ENCODE peak calls at places on chromosomes 5 and 9, in six cellular contexts. B is HepG2, L is HCT116, I is GM12878, W is SK-N-SH, T is A549. F is an unnamed sample.

GRCh38 chr5:137510671-137511070 is 11.5 kb upstream of the SPOCK1 start:
- DNase-seq in B (no peak), L (no peak), I (no peak), W (no peak), T (no peak), F (no peak)

GRCh38 chr5:61290815-61291214 is 41.2 kb upstream of the ZSWIM6 start:
- DNase-seq in B (peak), L (no peak), I (no peak), W (no peak), T (no peak), F (no peak)

GRCh38 chr5:89686081-89686765 is 723.3 kb downstream of the CETN3 start:
- DNase-seq in B (no peak), L (no peak), I (no peak), W (peak), T (no peak), F (no peak)

GRCh38 chr5:61029456-61030162 is 84.6 kb downstream of the NDUFAF2 start:
- DNase-seq in B (no peak), L (no peak), I (no peak), W (no peak), T (no peak), F (no peak)

GRCh38 chr5:5613261-5613990 is 190.9 kb downstream of the ICE1 start:
- DNase-seq in B (no peak), L (no peak), I (peak), W (no peak), T (no peak), F (no peak)

GRCh38 chr5:27963050-27963783 is 924.8 kb upstream of the CDH9 start:
- DNase-seq in B (peak), L (no peak), I (no peak), W (no peak), T (no peak), F (no peak)

GRCh38 chr9:75185585-75186170 is 97.4 kb downstream of the OSTF1 start:
- DNase-seq in B (peak), L (peak), I (no peak), W (no peak), T (peak), F (no peak)

GRCh38 chr5:96487859-96488258 is 54.8 kb upstream of the PCSK1 start:
- DNase-seq in B (no peak), L (no peak), I (no peak), W (no peak), T (no peak), F (no peak)

GRCh38 chr5:110478899-110479298 is 247.6 kb downstream of the TMEM232 start:
- DNase-seq in B (no peak), L (no peak), I (no peak), W (no peak), T (no peak), F (no peak)

GRCh38 chr5:74630387-74631087 is 10.0 kb downstream of the ENC1 start:
- DNase-seq in B (no peak), L (no peak), I (no peak), W (no peak), T (peak), F (no peak)

GRCh38 chr9:123176949-123177348 is 91.4 kb downstream of the STRBP start:
- DNase-seq in B (no peak), L (no peak), I (no peak), W (no peak), T (no peak), F (no peak)

GRCh38 chr5:59596586-59597348 is 296.8 kb downstream of the PDE4D start:
- DNase-seq in B (no peak), L (no peak), I (no peak), W (no peak), T (no peak), F (no peak)

GRCh38 chr5:76114192-76114795 is 31.1 kb downstream of the SV2C start:
- DNase-seq in B (no peak), L (no peak), I (no peak), W (peak), T (no peak), F (no peak)

GRCh38 chr9:14710804-14711203 is 11.7 kb downstream of the CER1 start:
- DNase-seq in B (no peak), L (no peak), I (no peak), W (no peak), T (no peak), F (no peak)

GRCh38 chr9:950139-950538 is 26.3 kb upstream of the DMRT3 start:
- DNase-seq in B (no peak), L (no peak), I (no peak), W (no peak), T (no peak), F (no peak)

GRCh38 chr5:124655211-124655880 is 91.1 kb downstream of the ZNF608 start:
- DNase-seq in B (no peak), L (no peak), I (no peak), W (no peak), T (no peak), F (no peak)

GRCh38 chr9:113548221-113549041 is 84.9 kb downstream of the RGS3 start:
- DNase-seq in B (peak), L (no peak), I (no peak), W (no peak), T (no peak), F (no peak)

GRCh38 chr9:34502471-34503335 is 20.1 kb downstream of the ENHO start:
- DNase-seq in B (peak), L (no peak), I (no peak), W (no peak), T (no peak), F (no peak)

GRCh38 chr9:119370816-119371215 is 1.6 kb upstream of the BRINP1 start:
- DNase-seq in B (peak), L (no peak), I (no peak), W (no peak), T (peak), F (no peak)

GRCh38 chr5:179797741-179798140 is 4.0 kb downstream of the LTC4S start:
- DNase-seq in B (no peak), L (no peak), I (no peak), W (no peak), T (no peak), F (no peak)

GRCh38 chr9:136020206-136020605 is 59.0 kb upstream of the UBAC1 start:
- DNase-seq in B (no peak), L (no peak), I (no peak), W (peak), T (no peak), F (no peak)

GRCh38 chr5:102755691-102756371 is 726 bp downstream of the PAM start:
- DNase-seq in B (peak), L (peak), I (peak), W (peak), T (peak), F (peak)

GRCh38 chr5:175340180-175340579 is 103.8 kb downstream of the DRD1 start:
- DNase-seq in B (no peak), L (no peak), I (no peak), W (no peak), T (no peak), F (no peak)

GRCh38 chr5:80474929-80475328 is 13.0 kb upstream of the FAM151B start:
- DNase-seq in B (peak), L (no peak), I (no peak), W (no peak), T (no peak), F (no peak)

GRCh38 chr9:91177081-91177480 is 184.6 kb downstream of the AUH start:
- DNase-seq in B (no peak), L (no peak), I (no peak), W (no peak), T (no peak), F (no peak)

GRCh38 chr9:32741706-32742105 is 41.6 kb upstream of the TMEM215 start:
- DNase-seq in B (peak), L (no peak), I (no peak), W (no peak), T (no peak), F (no peak)

GRCh38 chr9:124285903-124286291 is 28.1 kb downstream of the NEK6 start:
- DNase-seq in B (no peak), L (no peak), I (peak), W (no peak), T (no peak), F (peak)

GRCh38 chr9:74721696-74722660 is 165.7 kb downstream of the TRPM6 start:
- DNase-seq in B (peak), L (no peak), I (no peak), W (no peak), T (no peak), F (no peak)

GRCh38 chr5:43207601-43208000 is 15.6 kb downstream of the NIM1K start:
- DNase-seq in B (no peak), L (no peak), I (no peak), W (no peak), T (no peak), F (no peak)

GRCh38 chr5:135079760-135080159 is 45.7 kb upstream of the PITX1 start:
- DNase-seq in B (no peak), L (no peak), I (no peak), W (no peak), T (no peak), F (no peak)

GRCh38 chr5:141003791-141004601 is 37.7 kb downstream of the PCDHAC2 start:
- DNase-seq in B (no peak), L (peak), I (no peak), W (peak), T (peak), F (no peak)

GRCh38 chr5:62779010-62779422 is 200.4 kb downstream of the LRRC70 start:
- DNase-seq in B (peak), L (peak), I (no peak), W (peak), T (peak), F (no peak)

GRCh38 chr5:14426521-14426920 is 155.1 kb upstream of the OTULINL start:
- DNase-seq in B (no peak), L (no peak), I (no peak), W (no peak), T (no peak), F (no peak)

GRCh38 chr9:89683626-89684025 is 78.8 kb downstream of the GADD45G start:
- DNase-seq in B (no peak), L (no peak), I (no peak), W (no peak), T (no peak), F (no peak)

GRCh38 chr5:158155811-158156495 is 297.0 kb upstream of the CLINT1 start:
- DNase-seq in B (no peak), L (no peak), I (no peak), W (no peak), T (no peak), F (no peak)

GRCh38 chr5:61330341-61330878 is 1.6 kb upstream of the ZSWIM6 start:
- DNase-seq in B (peak), L (no peak), I (no peak), W (peak), T (peak), F (peak)

GRCh38 chr5:141032626-141033025 is 18.5 kb upstream of the PCDHB1 start:
- DNase-seq in B (no peak), L (no peak), I (no peak), W (no peak), T (no peak), F (no peak)

GRCh38 chr9:89442981-89443817 is 54.7 kb downstream of the SEMA4D start:
- DNase-seq in B (no peak), L (no peak), I (no peak), W (no peak), T (no peak), F (no peak)

GRCh38 chr5:51384281-51384840 is 1.1 kb downstream of the ISL1 start:
- DNase-seq in B (no peak), L (no peak), I (no peak), W (peak), T (no peak), F (no peak)

GRCh38 chr5:80820685-80821084 is 139.5 kb upstream of the RASGRF2 start:
- DNase-seq in B (no peak), L (no peak), I (no peak), W (no peak), T (no peak), F (no peak)

DNA sequence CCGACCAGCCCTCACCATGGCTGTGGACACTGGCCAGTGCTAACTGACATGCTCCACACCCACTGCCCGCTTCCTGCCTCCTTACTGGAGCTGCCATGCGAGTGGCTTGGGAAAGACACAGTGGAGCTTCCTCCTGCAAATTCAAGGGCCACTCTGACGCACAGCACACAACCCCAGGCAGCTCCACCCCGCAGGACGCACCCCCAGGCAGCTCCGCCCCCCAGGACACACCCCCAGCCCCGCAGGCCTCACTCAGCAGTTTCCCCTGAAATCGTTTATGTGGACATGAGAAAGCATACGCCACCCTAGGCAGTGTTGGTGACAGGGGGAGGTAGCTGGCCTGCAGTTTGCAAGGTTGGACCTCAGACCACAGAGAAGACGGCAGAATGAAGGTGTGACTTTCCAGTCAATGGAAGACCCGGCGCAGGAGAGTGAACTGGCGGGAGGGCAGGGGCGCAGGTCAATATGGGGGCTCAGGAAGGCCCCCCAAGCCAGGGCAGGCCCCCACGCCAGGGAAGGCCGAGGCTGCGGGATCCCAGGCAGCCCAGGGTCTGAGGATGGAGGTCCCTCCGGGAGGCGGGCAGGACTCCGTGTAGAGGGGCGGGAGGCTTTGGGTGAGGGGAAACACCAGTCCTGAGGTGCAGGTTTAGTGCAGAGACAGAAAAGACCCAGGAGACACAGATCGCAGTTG is 21.6 kb downstream of the LPCAT1 start:
- DNase-seq in B (no peak), L (no peak), I (no peak), W (no peak), T (no peak), F (peak)
- TF ChIP-seq REST in B (no peak), L (no peak), I (no peak), W (no peak), T (no peak), F (no peak)

DNA sequence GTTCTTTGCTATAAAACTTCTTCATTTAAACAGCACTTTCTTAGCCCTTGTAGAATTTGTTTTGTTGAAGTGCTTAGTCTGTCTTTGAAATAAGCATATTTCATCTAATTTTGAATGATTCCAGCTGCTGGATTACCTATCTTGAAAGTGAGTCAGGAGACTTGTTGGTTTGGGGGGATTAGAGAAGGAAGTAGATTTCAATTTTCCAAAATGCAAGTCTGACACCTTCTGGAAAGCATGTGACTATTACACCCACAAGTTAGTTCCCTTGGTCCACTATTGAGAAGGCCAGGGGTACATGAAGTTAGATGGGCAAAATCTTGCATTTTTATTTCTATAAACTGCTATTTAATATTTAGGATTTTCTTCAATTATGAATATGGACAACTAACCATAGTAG is 96.4 kb upstream of the RANBP3L start:
- DNase-seq in B (peak), L (peak), I (no peak), W (peak), T (no peak), F (peak)
- TF ChIP-seq CTCF in B (peak), L (peak), I (peak), W (peak), T (peak), F (peak)

GRCh38 chr5:68423154-68423811 is 207.7 kb downstream of the PIK3R1 start:
- DNase-seq in B (no peak), L (no peak), I (no peak), W (no peak), T (no peak), F (no peak)
- TF ChIP-seq REST in B (no peak), L (no peak), I (no peak), W (no peak), T (no peak), F (no peak)

DNA sequence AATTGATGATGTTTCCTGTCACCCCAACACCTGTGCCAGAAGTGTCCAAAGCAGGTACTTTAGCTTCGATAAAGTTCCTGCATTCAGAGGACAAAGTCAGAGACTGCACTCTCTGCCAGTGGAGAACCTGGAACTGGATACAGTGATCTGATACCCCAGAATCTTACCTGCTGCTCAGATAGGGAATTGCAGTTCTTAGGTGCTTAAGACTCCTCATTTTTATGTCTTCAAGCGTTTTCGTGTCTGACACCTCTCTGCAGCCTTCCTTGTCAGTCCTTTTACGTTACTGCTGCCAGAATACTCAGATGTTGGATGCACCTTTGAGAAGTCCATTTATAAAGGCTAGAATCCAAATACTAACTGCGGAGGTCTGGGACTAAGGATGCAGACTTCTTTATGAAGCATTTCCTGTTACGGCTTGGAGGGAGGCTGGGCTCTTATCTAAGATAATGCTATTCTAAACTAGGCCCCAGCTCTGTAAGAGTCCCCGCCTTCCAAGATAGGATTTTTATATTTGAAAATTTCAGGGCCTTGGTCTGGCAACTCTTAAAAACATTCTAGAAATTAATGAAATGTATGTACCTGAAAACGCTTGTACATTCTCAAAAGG is 1.9 kb downstream of the ISOC1 start:
- DNase-seq in B (no peak), L (no peak), I (no peak), W (no peak), T (peak), F (no peak)
- TF ChIP-seq CTCF in B (no peak), L (no peak), I (no peak), W (no peak), T (no peak), F (no peak)

GRCh38 chr5:108727154-108727638 is 20.5 kb upstream of the FER start:
- DNase-seq in B (no peak), L (no peak), I (no peak), W (no peak), T (no peak), F (peak)
- TF ChIP-seq REST in B (no peak), L (no peak), I (no peak), W (no peak), T (no peak), F (no peak)

GRCh38 chr5:98769256-98770157 is 4.0 kb upstream of the RGMB start:
- DNase-seq in B (no peak), L (no peak), I (no peak), W (peak), T (peak), F (no peak)
- TF ChIP-seq CTCF in B (peak), L (no peak), I (no peak), W (no peak), T (peak), F (no peak)

DNA sequence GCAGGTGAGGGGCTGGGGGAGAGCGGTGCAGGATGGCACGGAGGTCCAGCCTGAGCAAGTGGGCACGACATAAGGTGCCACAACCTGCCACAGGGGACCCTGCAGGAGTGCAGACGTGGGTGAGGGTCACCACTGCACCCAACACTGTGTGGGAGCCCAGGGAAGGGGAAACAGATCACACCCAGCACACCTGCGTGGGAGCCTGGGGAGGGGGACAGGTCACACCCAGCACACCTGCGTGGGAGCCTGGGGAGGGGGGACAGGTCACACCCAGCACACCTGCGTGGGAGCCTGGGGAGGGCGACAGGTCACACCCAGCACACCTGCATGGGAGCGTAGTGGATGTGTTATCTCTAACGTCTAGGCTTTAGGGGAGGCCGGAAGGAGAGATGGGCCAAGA is 47.4 kb upstream of the CLPTM1L start:
- DNase-seq in B (no peak), L (no peak), I (no peak), W (no peak), T (no peak), F (no peak)
- TF ChIP-seq REST in B (no peak), L (no peak), I (no peak), W (no peak), T (no peak), F (no peak)

DNA sequence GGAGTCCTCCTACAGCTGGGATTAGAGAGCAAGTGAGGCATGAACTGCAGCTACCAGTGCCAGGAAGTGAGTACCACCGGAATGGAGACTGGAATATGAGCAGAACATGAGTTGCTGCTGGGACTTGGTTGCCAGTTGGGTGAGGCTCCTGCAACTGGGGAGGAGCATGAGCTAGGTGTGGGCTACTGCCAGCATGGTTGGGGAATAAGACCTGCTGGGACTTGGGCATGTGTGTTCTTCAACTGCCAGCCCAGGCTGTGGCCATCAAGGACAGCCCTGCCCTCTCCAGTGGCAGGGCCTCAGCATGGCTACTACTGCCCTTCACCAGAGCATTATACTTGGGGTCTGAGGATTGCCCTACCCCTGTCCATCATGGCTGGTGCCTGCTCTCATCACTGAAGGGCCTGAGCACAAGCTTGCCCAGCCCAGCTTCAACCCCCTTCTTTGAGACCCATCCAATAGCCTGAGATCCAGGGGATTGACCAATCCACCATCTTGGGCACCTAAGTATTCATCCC is 665.0 kb downstream of the ELAVL2 start:
- DNase-seq in B (no peak), L (no peak), I (no peak), W (no peak), T (no peak), F (no peak)
- TF ChIP-seq CTCF in B (no peak), L (no peak), I (no peak), W (no peak), T (no peak), F (no peak)

GRCh38 chr5:160079753-160080152 is 39.5 kb downstream of the PWWP2A start:
- DNase-seq in B (no peak), L (no peak), I (no peak), W (no peak), T (no peak), F (no peak)
- TF ChIP-seq REST in B (no peak), L (no peak), I (no peak), W (no peak), T (no peak), F (no peak)